ENCODE peak calls at places on chromosome 6, in six cellular contexts. W is left ventricle myocardium inferior; L is effector memory CD4-positive, alpha-beta T cell; D is mammary epithelial cell; X is OCI-LY7; M is CD8-positive, alpha-beta T cell. Q is an unnamed sample.

GRCh38 chr6:68967549-68968300 is 332.6 kb downstream of the ADGRB3 start:
- DNase-seq in M (peak; percentile 1), L (no peak), D (peak; percentile 17), X (peak; percentile 67), W (peak; percentile 19), Q (no peak)

GRCh38 chr6:34243901-34244884 is 4.6 kb downstream of the SMIM29 start:
- DNase-seq in M (no peak), L (peak; percentile 20), X (peak; percentile 42), D (peak; percentile 91), W (no peak), Q (peak; percentile 92)

GRCh38 chr6:87753131-87753685 is 51.2 kb upstream of the AKIRIN2 start:
- DNase-seq in W (no peak), L (no peak), M (no peak), D (no peak), X (no peak), Q (no peak)

GRCh38 chr6:71028236-71028876 is 71.5 kb upstream of the B3GAT2 start:
- DNase-seq in L (no peak), M (no peak), D (no peak), W (no peak), X (no peak), Q (no peak)

GRCh38 chr6:6085928-6086668 is 79.4 kb upstream of the NRN1 start:
- DNase-seq in X (no peak), W (no peak), L (no peak), M (no peak), D (no peak), Q (no peak)

GRCh38 chr6:142850653-142851434 is 94.1 kb downstream of the HIVEP2 start:
- DNase-seq in L (peak; percentile 32), D (peak; percentile 37), W (no peak), M (no peak), X (peak; percentile 60), Q (no peak)

GRCh38 chr6:27293436-27294152 is 18.5 kb downstream of the POM121L2 start:
- DNase-seq in L (no peak), D (peak; percentile 57), W (no peak), X (no peak), M (no peak), Q (no peak)

GRCh38 chr6:3571836-3572235 is 115.0 kb upstream of the SLC22A23 start:
- DNase-seq in X (no peak), M (no peak), D (no peak), L (no peak), W (no peak), Q (no peak)

GRCh38 chr6:45896783-45897441 is 118.7 kb downstream of the CLIC5 start:
- DNase-seq in W (no peak), X (no peak), M (no peak), L (no peak), D (no peak), Q (no peak)

GRCh38 chr6:141598487-141598886 is 534.2 kb upstream of the GJE1 start:
- DNase-seq in W (no peak), L (no peak), M (no peak), X (no peak), D (peak; percentile 13), Q (no peak)

GRCh38 chr6:166488081-166488685 is 98.3 kb downstream of the RAMACL start:
- DNase-seq in X (no peak), L (peak; percentile 76), D (no peak), M (peak; percentile 61), W (peak; percentile 63), Q (peak; percentile 70)

GRCh38 chr6:104705095-104705707 is 154.5 kb downstream of the HACE1 start:
- DNase-seq in W (peak; percentile 22), D (peak; percentile 86), X (peak; percentile 52), M (no peak), L (peak; percentile 19), Q (no peak)

GRCh38 chr6:158639056-158639455 is 5.5 kb downstream of the DYNLT1 start:
- DNase-seq in M (no peak), L (no peak), X (no peak), D (no peak), W (no peak), Q (no peak)

GRCh38 chr6:169131356-169131755 is 122.3 kb downstream of the THBS2 start:
- DNase-seq in X (no peak), L (no peak), M (no peak), W (no peak), D (no peak), Q (no peak)

GRCh38 chr6:142187209-142187608 is 40.1 kb downstream of the VTA1 start:
- DNase-seq in M (no peak), W (peak; percentile 52), L (no peak), X (no peak), D (no peak), Q (no peak)

GRCh38 chr6:24933868-24934401 is 1.8 kb downstream of the RIPOR2 start:
- DNase-seq in D (no peak), X (peak; percentile 80), L (no peak), W (no peak), M (no peak), Q (no peak)

GRCh38 chr6:152240436-152240835 is 396.7 kb downstream of the SYNE1 start:
- DNase-seq in M (no peak), L (no peak), D (no peak), X (no peak), W (no peak), Q (no peak)

GRCh38 chr6:31928672-31928939 is 1.1 kb downstream of the C2 start:
- DNase-seq in X (no peak), W (no peak), M (no peak), L (no peak), D (no peak), Q (no peak)

GRCh38 chr6:119124079-119124824 is 45.8 kb upstream of the FAM184A start:
- DNase-seq in D (no peak), X (no peak), W (no peak), M (no peak), L (no peak), Q (no peak)

DNA sequence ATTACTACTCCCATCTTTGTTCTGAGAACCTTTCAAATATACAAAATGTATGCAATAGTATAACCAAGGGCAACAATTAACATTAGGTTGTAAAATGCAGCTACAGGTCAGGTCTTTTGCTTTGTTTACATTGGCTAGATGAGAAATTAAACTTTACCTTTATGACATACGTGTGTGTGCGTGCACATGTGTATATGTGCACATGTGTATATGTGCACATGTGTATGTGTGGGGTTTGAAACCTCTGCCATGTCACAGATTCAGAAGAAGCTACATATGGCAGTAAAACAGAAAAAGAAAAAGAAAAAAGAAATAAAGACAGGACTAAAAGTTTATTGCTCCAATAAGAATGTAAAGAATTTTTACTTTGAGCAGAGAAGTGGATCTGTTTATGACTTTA is 40.6 kb downstream of the BLOC1S5 start:
- DNase-seq in L (no peak), X (no peak), W (no peak), D (no peak), M (no peak), Q (no peak)
- H3K4me1 ChIP-seq in L (no peaks in the 10 kb centered on the region), X (no peaks in the 10 kb centered on the region), W (peaks cover 15% of the 10 kb centered on the region), D (no peaks in the 10 kb centered on the region), M (no peaks in the 10 kb centered on the region), Q (peaks cover 3% of the 10 kb centered on the region)

GRCh38 chr6:52554684-52555280 is 22.1 kb downstream of the TRAM2 start:
- DNase-seq in D (no peak), M (no peak), X (no peak), L (no peak), W (no peak), Q (no peak)

GRCh38 chr6:52553158-52553557 is 23.7 kb downstream of the TRAM2 start:
- DNase-seq in M (no peak), L (no peak), W (no peak), D (no peak), X (no peak), Q (no peak)

GRCh38 chr6:52557389-52558265 is 19.2 kb downstream of the TRAM2 start:
- DNase-seq in M (no peak), L (no peak), W (no peak), X (no peak), D (no peak), Q (no peak)

GRCh38 chr6:52553719-52554118 is 23.1 kb downstream of the TRAM2 start:
- DNase-seq in L (no peak), D (no peak), X (no peak), M (no peak), W (no peak), Q (no peak)

DNA sequence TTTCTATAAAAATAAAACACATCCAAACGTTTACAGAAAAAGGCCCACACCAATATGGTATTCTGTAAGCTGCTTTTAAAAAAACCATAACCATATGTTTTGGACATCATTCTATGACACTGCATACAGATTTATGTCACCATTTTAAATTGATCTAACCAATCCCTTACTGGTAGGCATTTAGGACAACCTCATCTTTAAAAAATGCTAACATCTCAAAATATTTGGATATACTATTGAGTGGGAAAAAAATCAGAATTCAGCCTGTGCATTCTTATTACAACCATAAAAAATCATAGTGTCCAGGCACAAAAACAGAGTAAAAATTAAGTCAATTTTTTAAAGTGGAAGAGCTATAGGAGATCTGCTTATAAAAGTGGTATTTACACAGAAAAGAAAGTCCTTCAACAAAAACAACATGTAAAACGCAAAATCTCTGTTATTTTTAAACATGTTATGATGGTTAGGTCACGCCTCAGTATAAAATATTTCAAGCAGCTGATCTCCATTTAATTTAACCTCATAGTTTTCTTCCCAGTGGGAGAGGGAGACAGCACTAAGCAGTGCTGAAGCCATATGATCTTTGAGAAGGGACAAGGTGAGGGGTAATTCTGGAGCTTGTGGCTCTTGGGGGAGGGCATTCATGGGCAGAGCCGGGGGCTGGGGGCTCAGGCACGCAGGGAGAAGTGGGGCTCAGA is 21.2 kb downstream of the TRAM2 start:
- DNase-seq in M (no peak), L (no peak), D (no peak), W (no peak), X (no peak), Q (no peak)
- H3K4me1 ChIP-seq in M (no peaks in the 10 kb centered on the region), L (no peaks in the 10 kb centered on the region), D (peaks cover 23% of the 10 kb centered on the region), W (peaks cover 59% of the 10 kb centered on the region), X (peaks cover 58% of the 10 kb centered on the region), Q (peaks cover 37% of the 10 kb centered on the region)

GRCh38 chr6:41692735-41693134 is 42.7 kb downstream of the TFEB start:
- DNase-seq in X (no peak), L (no peak), D (no peak), W (no peak), M (no peak), Q (no peak)
- H3K4me1 ChIP-seq in X (no peaks in the 10 kb centered on the region), L (no peaks in the 10 kb centered on the region), D (peaks cover 15% of the 10 kb centered on the region), W (peaks cover 51% of the 10 kb centered on the region), M (no peaks in the 10 kb centered on the region), Q (peaks cover 3% of the 10 kb centered on the region)

GRCh38 chr6:117489003-117489402 is 6.5 kb downstream of the DCBLD1 start:
- DNase-seq in M (no peak), X (no peak), L (no peak), D (no peak), W (no peak), Q (no peak)
- H3K4me1 ChIP-seq in M (no peaks in the 10 kb centered on the region), X (no peaks in the 10 kb centered on the region), L (no peaks in the 10 kb centered on the region), D (peaks cover 21% of the 10 kb centered on the region), W (peaks cover 15% of the 10 kb centered on the region), Q (peaks cover 11% of the 10 kb centered on the region)

Q was measured in left lung.